ENCODE peak calls at places on chromosome 2, in four cellular contexts. Y is suprapubic skin, E is sigmoid colon, V is adrenal gland. I is an unnamed sample.

GRCh38 chr2:235116885-235117492 is 165.2 kb downstream of the SH3BP4 start:
- DNase-seq in V (no peak), Y (no peak), E (no peak), I (no peak)

GRCh38 chr2:47509981-47510380 is 107.0 kb downstream of the MSH2 start:
- DNase-seq in V (no peak), E (no peak), Y (no peak), I (no peak)

GRCh38 chr2:157430266-157430665 is 13.6 kb downstream of the CYTIP start:
- DNase-seq in V (no peak), E (no peak), Y (no peak), I (no peak)

GRCh38 chr2:118693287-118693822 is 154.1 kb downstream of the EN1 start:
- DNase-seq in Y (no peak), E (no peak), V (no peak), I (no peak)

GRCh38 chr2:170587117-170587516 is 128.0 kb upstream of the SP5 start:
- DNase-seq in Y (no peak), V (no peak), E (no peak), I (no peak)

GRCh38 chr2:169661263-169661662 is 32.9 kb downstream of the CFAP210 start:
- DNase-seq in V (no peak), Y (no peak), E (no peak), I (no peak)

GRCh38 chr2:225326969-225327368 is 72.5 kb upstream of the NYAP2 start:
- DNase-seq in Y (no peak), V (no peak), E (no peak), I (no peak)

GRCh38 chr2:119208791-119209203 is 14.8 kb upstream of the STEAP3 start:
- DNase-seq in Y (no peak), V (no peak), E (no peak), I (no peak)

GRCh38 chr2:96099861-96100798 is 16.2 kb downstream of the ADRA2B start:
- DNase-seq in V (peak), E (peak), Y (no peak), I (peak)

DNA sequence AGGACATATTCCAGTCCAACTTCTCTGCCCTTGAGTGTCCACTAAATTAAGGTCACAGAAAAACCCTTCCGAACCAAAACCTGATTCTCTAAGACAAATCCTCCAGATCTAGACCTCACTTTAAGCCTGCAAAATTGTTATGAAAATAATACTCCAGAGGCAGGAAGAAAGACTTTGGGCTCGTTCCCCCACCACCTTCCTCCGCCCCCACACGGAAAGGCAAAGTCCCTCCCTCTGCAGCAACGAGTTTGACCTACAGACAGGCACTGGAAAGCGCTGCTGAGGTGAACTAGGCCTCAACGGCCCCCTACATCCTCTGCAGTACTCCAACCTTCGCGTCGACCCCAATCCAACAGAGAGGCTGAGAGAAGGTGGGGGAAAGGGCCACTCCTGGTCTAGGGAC is 808 bp downstream of the ATP5MC3 start:
- DNase-seq in E (peak), Y (no peak), V (peak), I (no peak)
- TF ChIP-seq POLR2A in E (no peak), Y (no peak), V (no peak), I (no peak)

DNA sequence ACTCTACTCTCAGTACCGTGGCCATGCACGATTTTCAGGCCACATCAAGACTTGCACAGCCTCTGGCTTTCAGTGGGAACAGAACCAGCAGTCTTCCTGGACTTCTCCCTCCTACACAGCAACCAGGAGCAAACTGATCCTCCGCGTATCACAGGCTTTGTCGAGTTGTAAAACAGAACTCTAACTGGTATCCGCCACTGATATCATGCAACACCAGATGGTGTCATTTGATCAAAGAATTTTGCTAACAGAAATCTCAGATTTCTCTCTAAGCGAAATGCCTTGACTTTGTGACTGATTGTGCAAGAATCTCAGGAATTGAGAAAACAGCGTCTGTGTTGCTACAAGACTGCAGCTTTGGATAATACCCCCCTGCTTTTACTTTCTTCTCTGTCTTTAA is 85.7 kb downstream of the COPS8 start:
- DNase-seq in Y (no peak), V (peak), E (peak), I (no peak)
- TF ChIP-seq POLR2A in Y (no peak), V (no peak), E (no peak), I (no peak)

DNA sequence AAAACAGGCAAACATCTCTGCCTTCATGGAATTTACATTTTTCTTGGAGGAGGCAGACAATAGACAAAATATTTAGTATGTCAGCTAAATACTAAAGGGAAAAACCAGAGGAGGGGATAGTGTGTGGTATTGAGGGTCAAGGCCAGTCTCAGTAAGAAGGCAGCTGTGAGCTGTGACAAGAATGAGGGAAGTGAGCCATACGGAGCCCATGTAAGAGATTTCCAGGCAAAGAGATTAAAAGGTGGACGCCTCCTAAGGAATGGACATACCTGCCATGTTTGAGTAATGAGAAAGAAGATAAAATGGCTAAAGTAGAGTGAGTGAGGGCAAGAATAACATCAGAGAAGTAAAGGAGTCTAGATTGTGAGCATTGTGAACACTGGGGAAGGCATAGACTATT is 2.2 kb upstream of the SCN2A start:
- DNase-seq in Y (no peak), V (no peak), E (no peak), I (no peak)
- TF ChIP-seq POLR2A in Y (no peak), V (no peak), E (no peak), I (no peak)

GRCh38 chr2:200089040-200089755 is 133.8 kb downstream of the MAIP1 start:
- DNase-seq in V (no peak), E (no peak), Y (no peak), I (no peak)

GRCh38 chr2:200090683-200091082 is 135.3 kb downstream of the MAIP1 start:
- DNase-seq in Y (no peak), V (no peak), E (no peak), I (no peak)

GRCh38 chr2:200091126-200091525 is 135.7 kb downstream of the MAIP1 start:
- DNase-seq in Y (no peak), E (no peak), V (no peak), I (no peak)

GRCh38 chr2:200089756-200090109 is 134.4 kb downstream of the MAIP1 start:
- DNase-seq in E (no peak), Y (no peak), V (no peak), I (no peak)

GRCh38 chr2:200092235-200092634 is 136.9 kb downstream of the MAIP1 start:
- DNase-seq in Y (no peak), V (no peak), E (no peak), I (no peak)
- TF ChIP-seq POLR2A in Y (no peak), V (no peak), E (no peak), I (no peak)

GRCh38 chr2:55926246-55926645 is 2.7 kb upstream of the EFEMP1 start:
- DNase-seq in V (no peak), Y (no peak), E (no peak), I (no peak)

GRCh38 chr2:55922488-55922887 is 1.1 kb downstream of the EFEMP1 start:
- DNase-seq in V (no peak), Y (no peak), E (no peak), I (no peak)

GRCh38 chr2:55923978-55924325 is 370 bp upstream of the EFEMP1 start:
- DNase-seq in Y (no peak), V (no peak), E (no peak), I (no peak)

GRCh38 chr2:55926974-55927373 is 3.4 kb upstream of the EFEMP1 start:
- DNase-seq in Y (no peak), V (no peak), E (no peak), I (no peak)

DNA sequence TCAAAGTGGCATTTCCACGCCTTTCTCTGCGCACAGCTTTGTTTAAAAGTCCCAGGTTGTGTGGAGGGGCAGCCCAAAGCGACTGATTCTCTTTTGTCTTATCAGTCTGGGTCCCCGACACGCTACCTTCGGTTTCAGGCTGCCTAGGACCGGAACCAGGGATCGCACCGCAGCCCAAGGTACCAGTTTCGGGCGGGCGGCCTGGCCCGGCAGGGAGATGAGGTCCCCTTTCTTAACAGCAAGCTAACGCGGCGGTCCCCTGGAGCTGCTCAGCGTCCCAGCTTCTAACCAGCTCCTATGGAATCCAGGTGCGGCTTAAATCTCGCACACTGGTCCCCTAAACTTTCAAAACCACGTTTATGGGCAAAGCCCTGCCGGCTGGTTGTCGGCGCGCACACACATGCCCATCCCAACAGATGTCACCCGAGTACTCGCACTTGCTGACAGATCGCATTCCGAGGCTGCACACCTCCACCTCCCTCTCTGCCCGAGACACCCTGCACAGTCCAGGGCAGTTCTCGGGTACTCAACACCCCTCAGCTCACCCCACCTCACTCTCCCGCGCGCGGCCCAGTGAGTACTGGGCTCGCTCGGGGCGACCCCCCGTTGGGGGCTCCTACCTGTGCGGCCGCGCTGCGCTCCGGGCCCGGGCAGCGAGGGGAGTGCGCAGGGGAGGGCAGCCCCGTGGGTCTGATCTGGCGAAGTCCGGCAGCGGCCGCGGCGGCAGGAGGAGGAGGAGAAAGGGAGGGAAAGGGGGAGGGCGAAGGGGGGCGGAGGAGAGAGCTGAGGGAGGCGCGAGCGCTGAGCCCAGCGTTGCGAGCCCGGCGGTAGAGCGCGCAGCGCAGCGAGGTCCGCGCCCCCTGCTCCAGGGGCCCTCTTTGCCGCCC is at the start of gene EFEMP1:
- DNase-seq in E (peak), Y (peak), V (peak), I (peak)
- TF ChIP-seq POLR2A in E (no peak), Y (no peak), V (no peak), I (no peak)

I was measured in lower leg skin.